ENCODE peak calls at places on chromosomes 3 and 15, in five cellular contexts. Y is fibroblast of pulmonary artery, A is lung microvascular endothelial cell, Q is RPMI8226, S is adipocyte. O is an unnamed sample.

GRCh38 chr3:34947849-34948248 is 691.5 kb upstream of the ARPP21 start:
- DNase-seq in Y (peak; percentile 95), A (no peak), Q (no peak), S (peak; percentile 94), O (no peak)

GRCh38 chr15:86163771-86164170 is 84.1 kb downstream of the AGBL1 start:
- DNase-seq in Y (no peak), A (no peak), Q (no peak), S (no peak), O (no peak)

GRCh38 chr3:99954914-99955644 is 137.4 kb downstream of the CMSS1 start:
- DNase-seq in Y (no peak), A (no peak), Q (no peak), S (no peak), O (no peak)

GRCh38 chr3:58009026-58009748 is 965 bp downstream of the FLNB start:
- DNase-seq in Y (no peak), A (no peak), Q (peak; percentile 61), S (peak; percentile 50), O (peak; percentile 69)

GRCh38 chr3:61725851-61726333 is 164.5 kb downstream of the PTPRG start:
- DNase-seq in Y (peak; percentile 65), A (no peak), Q (no peak), S (peak; percentile 28), O (no peak)

GRCh38 chr3:151558621-151559020 is 97.8 kb upstream of the IGSF10 start:
- DNase-seq in Y (peak; percentile 48), A (no peak), Q (no peak), S (peak; percentile 74), O (no peak)

GRCh38 chr15:80595391-80595790 is 99.7 kb upstream of the ABHD17C start:
- DNase-seq in Y (peak; percentile 51), A (peak; percentile 25), Q (peak; percentile 16), S (no peak), O (no peak)

GRCh38 chr15:63122002-63122893 is 587 bp downstream of the LACTB start:
- DNase-seq in Y (peak; percentile 80), A (peak; percentile 88), Q (peak; percentile 87), S (peak; percentile 91), O (peak; percentile 93)

GRCh38 chr15:98776607-98777281 is 128.4 kb downstream of the IGF1R start:
- DNase-seq in Y (peak; percentile 35), A (no peak), Q (peak; percentile 37), S (peak; percentile 40), O (no peak)

GRCh38 chr3:31695280-31696008 is 162.7 kb downstream of the STT3B start:
- DNase-seq in Y (no peak), A (no peak), Q (peak; percentile 21), S (no peak), O (no peak)

GRCh38 chr3:50708620-50709019 is 33.9 kb downstream of the DOCK3 start:
- DNase-seq in Y (no peak), A (no peak), Q (peak; percentile 10), S (no peak), O (no peak)

GRCh38 chr15:78105541-78106241 is 13.3 kb downstream of the SH2D7 start:
- DNase-seq in Y (peak; percentile 11), A (no peak), Q (no peak), S (no peak), O (peak; percentile 31)

GRCh38 chr15:60871152-60871551 is 357.9 kb downstream of the RORA start:
- DNase-seq in Y (no peak), A (no peak), Q (no peak), S (no peak), O (no peak)

GRCh38 chr3:178195824-178196223 is 340.4 kb upstream of the KCNMB2 start:
- DNase-seq in Y (peak; percentile 52), A (no peak), Q (no peak), S (peak; percentile 70), O (no peak)

GRCh38 chr15:80693682-80694623 is 1.2 kb upstream of the ABHD17C start:
- DNase-seq in Y (no peak), A (peak; percentile 53), Q (no peak), S (no peak), O (no peak)

GRCh38 chr15:66625531-66625930 is 59.7 kb upstream of the LCTL start:
- DNase-seq in Y (no peak), A (no peak), Q (no peak), S (no peak), O (no peak)

GRCh38 chr3:9903904-9904303 is 1.3 kb downstream of the IL17RE start:
- DNase-seq in Y (no peak), A (no peak), Q (no peak), S (no peak), O (no peak)

GRCh38 chr3:196533260-196533681 is 18.1 kb upstream of the SMCO1 start:
- DNase-seq in Y (peak; percentile 42), A (no peak), Q (no peak), S (no peak), O (no peak)

GRCh38 chr3:124858275-124858674 is 28.9 kb downstream of the ITGB5 start:
- DNase-seq in Y (peak; percentile 76), A (no peak), Q (no peak), S (peak; percentile 52), O (no peak)

GRCh38 chr3:150022406-150023238 is 51.9 kb upstream of the PFN2 start:
- DNase-seq in Y (peak; percentile 31), A (no peak), Q (no peak), S (peak; percentile 16), O (no peak)

GRCh38 chr15:76208786-76209424 is 102.4 kb downstream of the ETFA start:
- DNase-seq in Y (peak; percentile 21), A (no peak), Q (no peak), S (no peak), O (no peak)

GRCh38 chr3:155712008-155712407 is 32.9 kb downstream of the PLCH1 start:
- DNase-seq in Y (no peak), A (no peak), Q (no peak), S (no peak), O (no peak)

GRCh38 chr15:52783929-52784798 is 6.0 kb downstream of the ONECUT1 start:
- DNase-seq in Y (no peak), A (peak; percentile 27), Q (peak; percentile 48), S (no peak), O (peak; percentile 62)

GRCh38 chr15:58306591-58307312 is 125.0 kb upstream of the LIPC start:
- DNase-seq in Y (peak; percentile 31), A (no peak), Q (no peak), S (no peak), O (peak; percentile 81)

GRCh38 chr3:23807161-23808015 is 1.6 kb downstream of the UBE2E1 start:
- DNase-seq in Y (peak; percentile 49), A (peak; percentile 41), Q (peak; percentile 46), S (peak; percentile 71), O (no peak)

GRCh38 chr15:67124911-67125588 is 59.6 kb downstream of the SMAD3 start:
- DNase-seq in Y (no peak), A (no peak), Q (no peak), S (no peak), O (no peak)

GRCh38 chr3:195176776-195177175 is 94.2 kb downstream of the XXYLT1 start:
- DNase-seq in Y (no peak), A (no peak), Q (no peak), S (no peak), O (no peak)